ENCODE peak calls at places on chromosomes 16 and 17, in six cellular contexts. One of them, this sample, is unnamed.

GRCh38 chr16:80526418-80527061 is 14.3 kb upstream of the DYNLRB2 start:
- DNase-seq in GM18507: peak
- DNase-seq in heart right ventricle: no peak
- DNase-seq in CD4-positive, alpha-beta T cell: peak
- DNase-seq in IMR-90: peak
- DNase-seq in stimulated activated CD4-positive, alpha-beta T cell treated with anti-CD3 and anti-CD28 coated beads, Interleukin-1b, Interleukin-23, amount 100 ng/mL, for 24 hours: peak
- DNase-seq in this sample: no peak

GRCh38 chr17:61487668-61488595 is 35.7 kb downstream of the TBX4 start:
- DNase-seq in GM18507: no peak
- DNase-seq in heart right ventricle: no peak
- DNase-seq in CD4-positive, alpha-beta T cell: no peak
- DNase-seq in IMR-90: no peak
- DNase-seq in stimulated activated CD4-positive, alpha-beta T cell treated with anti-CD3 and anti-CD28 coated beads, Interleukin-1b, Interleukin-23, amount 100 ng/mL, for 24 hours: no peak
- DNase-seq in this sample: no peak

GRCh38 chr17:66518108-66518507 is 215.7 kb downstream of the PRKCA start:
- DNase-seq in GM18507: no peak
- DNase-seq in heart right ventricle: no peak
- DNase-seq in CD4-positive, alpha-beta T cell: no peak
- DNase-seq in IMR-90: no peak
- DNase-seq in stimulated activated CD4-positive, alpha-beta T cell treated with anti-CD3 and anti-CD28 coated beads, Interleukin-1b, Interleukin-23, amount 100 ng/mL, for 24 hours: no peak
- DNase-seq in this sample: no peak

GRCh38 chr17:1177099-1177996 is 2.4 kb downstream of the ABR start:
- DNase-seq in GM18507: no peak
- DNase-seq in heart right ventricle: no peak
- DNase-seq in CD4-positive, alpha-beta T cell: no peak
- DNase-seq in IMR-90: peak
- DNase-seq in stimulated activated CD4-positive, alpha-beta T cell treated with anti-CD3 and anti-CD28 coated beads, Interleukin-1b, Interleukin-23, amount 100 ng/mL, for 24 hours: no peak
- DNase-seq in this sample: no peak

GRCh38 chr17:56468840-56469239 is 124.7 kb upstream of the NOG start:
- DNase-seq in GM18507: no peak
- DNase-seq in heart right ventricle: no peak
- DNase-seq in CD4-positive, alpha-beta T cell: no peak
- DNase-seq in IMR-90: no peak
- DNase-seq in stimulated activated CD4-positive, alpha-beta T cell treated with anti-CD3 and anti-CD28 coated beads, Interleukin-1b, Interleukin-23, amount 100 ng/mL, for 24 hours: no peak
- DNase-seq in this sample: no peak

GRCh38 chr16:47477680-47478079 is 16.5 kb downstream of the PHKB start:
- DNase-seq in GM18507: no peak
- DNase-seq in heart right ventricle: no peak
- DNase-seq in CD4-positive, alpha-beta T cell: no peak
- DNase-seq in IMR-90: peak
- DNase-seq in stimulated activated CD4-positive, alpha-beta T cell treated with anti-CD3 and anti-CD28 coated beads, Interleukin-1b, Interleukin-23, amount 100 ng/mL, for 24 hours: no peak
- DNase-seq in this sample: no peak

GRCh38 chr17:57782051-57782490 is 37.0 kb upstream of the CCDC182 start:
- DNase-seq in GM18507: no peak
- DNase-seq in heart right ventricle: peak
- DNase-seq in CD4-positive, alpha-beta T cell: no peak
- DNase-seq in IMR-90: no peak
- DNase-seq in stimulated activated CD4-positive, alpha-beta T cell treated with anti-CD3 and anti-CD28 coated beads, Interleukin-1b, Interleukin-23, amount 100 ng/mL, for 24 hours: no peak
- DNase-seq in this sample: no peak

GRCh38 chr16:68234188-68235104 is 1.5 kb downstream of the ESRP2 start:
- DNase-seq in GM18507: no peak
- DNase-seq in heart right ventricle: no peak
- DNase-seq in CD4-positive, alpha-beta T cell: no peak
- DNase-seq in IMR-90: no peak
- DNase-seq in stimulated activated CD4-positive, alpha-beta T cell treated with anti-CD3 and anti-CD28 coated beads, Interleukin-1b, Interleukin-23, amount 100 ng/mL, for 24 hours: no peak
- DNase-seq in this sample: peak

GRCh38 chr16:17829826-17830225 is 359.1 kb upstream of the XYLT1 start:
- DNase-seq in GM18507: no peak
- DNase-seq in heart right ventricle: no peak
- DNase-seq in CD4-positive, alpha-beta T cell: no peak
- DNase-seq in IMR-90: peak
- DNase-seq in stimulated activated CD4-positive, alpha-beta T cell treated with anti-CD3 and anti-CD28 coated beads, Interleukin-1b, Interleukin-23, amount 100 ng/mL, for 24 hours: no peak
- DNase-seq in this sample: no peak

GRCh38 chr16:89727406-89728120 is 6.2 kb downstream of the ZNF276 start:
- DNase-seq in GM18507: no peak
- DNase-seq in heart right ventricle: no peak
- DNase-seq in CD4-positive, alpha-beta T cell: no peak
- DNase-seq in IMR-90: no peak
- DNase-seq in stimulated activated CD4-positive, alpha-beta T cell treated with anti-CD3 and anti-CD28 coated beads, Interleukin-1b, Interleukin-23, amount 100 ng/mL, for 24 hours: no peak
- DNase-seq in this sample: no peak

GRCh38 chr17:9115446-9116265 is 94.3 kb downstream of the NTN1 start:
- DNase-seq in GM18507: no peak
- DNase-seq in heart right ventricle: peak
- DNase-seq in CD4-positive, alpha-beta T cell: peak
- DNase-seq in IMR-90: peak
- DNase-seq in stimulated activated CD4-positive, alpha-beta T cell treated with anti-CD3 and anti-CD28 coated beads, Interleukin-1b, Interleukin-23, amount 100 ng/mL, for 24 hours: no peak
- DNase-seq in this sample: no peak

GRCh38 chr17:29179232-29180036 is 764 bp downstream of the MYO18A start:
- DNase-seq in GM18507: no peak
- DNase-seq in heart right ventricle: peak
- DNase-seq in CD4-positive, alpha-beta T cell: no peak
- DNase-seq in IMR-90: no peak
- DNase-seq in stimulated activated CD4-positive, alpha-beta T cell treated with anti-CD3 and anti-CD28 coated beads, Interleukin-1b, Interleukin-23, amount 100 ng/mL, for 24 hours: no peak
- DNase-seq in this sample: peak

GRCh38 chr16:69870761-69871160 is 80.4 kb upstream of the CLEC18A start:
- DNase-seq in GM18507: no peak
- DNase-seq in heart right ventricle: no peak
- DNase-seq in CD4-positive, alpha-beta T cell: no peak
- DNase-seq in IMR-90: no peak
- DNase-seq in stimulated activated CD4-positive, alpha-beta T cell treated with anti-CD3 and anti-CD28 coated beads, Interleukin-1b, Interleukin-23, amount 100 ng/mL, for 24 hours: no peak
- DNase-seq in this sample: no peak

GRCh38 chr17:64984776-64985521 is 65.7 kb upstream of the LRRC37A3 start:
- DNase-seq in GM18507: no peak
- DNase-seq in heart right ventricle: no peak
- DNase-seq in CD4-positive, alpha-beta T cell: peak
- DNase-seq in IMR-90: peak
- DNase-seq in stimulated activated CD4-positive, alpha-beta T cell treated with anti-CD3 and anti-CD28 coated beads, Interleukin-1b, Interleukin-23, amount 100 ng/mL, for 24 hours: no peak
- DNase-seq in this sample: no peak

GRCh38 chr17:78898075-78898836 is 4.7 kb downstream of the CEP295NL start:
- DNase-seq in GM18507: no peak
- DNase-seq in heart right ventricle: no peak
- DNase-seq in CD4-positive, alpha-beta T cell: no peak
- DNase-seq in IMR-90: no peak
- DNase-seq in stimulated activated CD4-positive, alpha-beta T cell treated with anti-CD3 and anti-CD28 coated beads, Interleukin-1b, Interleukin-23, amount 100 ng/mL, for 24 hours: no peak
- DNase-seq in this sample: no peak

GRCh38 chr17:32519769-32520701 is 33.2 kb downstream of the CDK5R1 start:
- DNase-seq in GM18507: no peak
- DNase-seq in heart right ventricle: peak
- DNase-seq in CD4-positive, alpha-beta T cell: peak
- DNase-seq in IMR-90: no peak
- DNase-seq in stimulated activated CD4-positive, alpha-beta T cell treated with anti-CD3 and anti-CD28 coated beads, Interleukin-1b, Interleukin-23, amount 100 ng/mL, for 24 hours: no peak
- DNase-seq in this sample: no peak

GRCh38 chr17:45316271-45317112 is at the start of gene MAP3K14:
- DNase-seq in GM18507: no peak
- DNase-seq in heart right ventricle: peak
- DNase-seq in CD4-positive, alpha-beta T cell: peak
- DNase-seq in IMR-90: peak
- DNase-seq in stimulated activated CD4-positive, alpha-beta T cell treated with anti-CD3 and anti-CD28 coated beads, Interleukin-1b, Interleukin-23, amount 100 ng/mL, for 24 hours: no peak
- DNase-seq in this sample: peak

GRCh38 chr17:26775219-26775822 is 518.6 kb upstream of the WSB1 start:
- DNase-seq in GM18507: no peak
- DNase-seq in heart right ventricle: no peak
- DNase-seq in CD4-positive, alpha-beta T cell: no peak
- DNase-seq in IMR-90: no peak
- DNase-seq in stimulated activated CD4-positive, alpha-beta T cell treated with anti-CD3 and anti-CD28 coated beads, Interleukin-1b, Interleukin-23, amount 100 ng/mL, for 24 hours: no peak
- DNase-seq in this sample: no peak

GRCh38 chr16:2474877-2475412 is at the start of gene TBC1D24:
- DNase-seq in GM18507: peak
- DNase-seq in heart right ventricle: peak
- DNase-seq in CD4-positive, alpha-beta T cell: peak
- DNase-seq in IMR-90: peak
- DNase-seq in stimulated activated CD4-positive, alpha-beta T cell treated with anti-CD3 and anti-CD28 coated beads, Interleukin-1b, Interleukin-23, amount 100 ng/mL, for 24 hours: peak
- DNase-seq in this sample: peak

GRCh38 chr17:73550561-73550960 is 93.7 kb downstream of the SDK2 start:
- DNase-seq in GM18507: no peak
- DNase-seq in heart right ventricle: no peak
- DNase-seq in CD4-positive, alpha-beta T cell: no peak
- DNase-seq in IMR-90: no peak
- DNase-seq in stimulated activated CD4-positive, alpha-beta T cell treated with anti-CD3 and anti-CD28 coated beads, Interleukin-1b, Interleukin-23, amount 100 ng/mL, for 24 hours: no peak
- DNase-seq in this sample: no peak

GRCh38 chr17:77815127-77815905 is 143.2 kb upstream of the TNRC6C start:
- DNase-seq in GM18507: no peak
- DNase-seq in heart right ventricle: no peak
- DNase-seq in CD4-positive, alpha-beta T cell: no peak
- DNase-seq in IMR-90: no peak
- DNase-seq in stimulated activated CD4-positive, alpha-beta T cell treated with anti-CD3 and anti-CD28 coated beads, Interleukin-1b, Interleukin-23, amount 100 ng/mL, for 24 hours: no peak
- DNase-seq in this sample: peak

GRCh38 chr17:49616546-49617205 is 41.0 kb downstream of the NXPH3 start:
- DNase-seq in GM18507: no peak
- DNase-seq in heart right ventricle: peak
- DNase-seq in CD4-positive, alpha-beta T cell: no peak
- DNase-seq in IMR-90: no peak
- DNase-seq in stimulated activated CD4-positive, alpha-beta T cell treated with anti-CD3 and anti-CD28 coated beads, Interleukin-1b, Interleukin-23, amount 100 ng/mL, for 24 hours: no peak
- DNase-seq in this sample: no peak

GRCh38 chr16:27817038-27817437 is 246.5 kb downstream of the GSG1L start:
- DNase-seq in GM18507: no peak
- DNase-seq in heart right ventricle: no peak
- DNase-seq in CD4-positive, alpha-beta T cell: no peak
- DNase-seq in IMR-90: no peak
- DNase-seq in stimulated activated CD4-positive, alpha-beta T cell treated with anti-CD3 and anti-CD28 coated beads, Interleukin-1b, Interleukin-23, amount 100 ng/mL, for 24 hours: no peak
- DNase-seq in this sample: no peak

GRCh38 chr17:38320482-38320881 is 23.3 kb downstream of the GPR179 start:
- DNase-seq in GM18507: no peak
- DNase-seq in heart right ventricle: no peak
- DNase-seq in CD4-positive, alpha-beta T cell: no peak
- DNase-seq in IMR-90: no peak
- DNase-seq in stimulated activated CD4-positive, alpha-beta T cell treated with anti-CD3 and anti-CD28 coated beads, Interleukin-1b, Interleukin-23, amount 100 ng/mL, for 24 hours: no peak
- DNase-seq in this sample: peak

GRCh38 chr17:83182620-83183063 is 103.2 kb downstream of the METRNL start:
- DNase-seq in GM18507: no peak
- DNase-seq in heart right ventricle: peak
- DNase-seq in CD4-positive, alpha-beta T cell: no peak
- DNase-seq in IMR-90: no peak
- DNase-seq in stimulated activated CD4-positive, alpha-beta T cell treated with anti-CD3 and anti-CD28 coated beads, Interleukin-1b, Interleukin-23, amount 100 ng/mL, for 24 hours: no peak
- DNase-seq in this sample: peak

GRCh38 chr17:5881849-5882248 is 188.3 kb upstream of the WSCD1 start:
- DNase-seq in GM18507: no peak
- DNase-seq in heart right ventricle: no peak
- DNase-seq in CD4-positive, alpha-beta T cell: no peak
- DNase-seq in IMR-90: no peak
- DNase-seq in stimulated activated CD4-positive, alpha-beta T cell treated with anti-CD3 and anti-CD28 coated beads, Interleukin-1b, Interleukin-23, amount 100 ng/mL, for 24 hours: no peak
- DNase-seq in this sample: no peak

GRCh38 chr16:68062910-68063393 is 22.2 kb upstream of the NFATC3 start:
- DNase-seq in GM18507: no peak
- DNase-seq in heart right ventricle: no peak
- DNase-seq in CD4-positive, alpha-beta T cell: no peak
- DNase-seq in IMR-90: no peak
- DNase-seq in stimulated activated CD4-positive, alpha-beta T cell treated with anti-CD3 and anti-CD28 coated beads, Interleukin-1b, Interleukin-23, amount 100 ng/mL, for 24 hours: no peak
- DNase-seq in this sample: peak

GRCh38 chr16:57245472-57246113 is 534 bp downstream of the ARL2BP start:
- DNase-seq in GM18507: no peak
- DNase-seq in heart right ventricle: peak
- DNase-seq in CD4-positive, alpha-beta T cell: no peak
- DNase-seq in IMR-90: no peak
- DNase-seq in stimulated activated CD4-positive, alpha-beta T cell treated with anti-CD3 and anti-CD28 coated beads, Interleukin-1b, Interleukin-23, amount 100 ng/mL, for 24 hours: no peak
- DNase-seq in this sample: peak

GRCh38 chr16:50103764-50104163 is 38.0 kb downstream of the HEATR3 start:
- DNase-seq in GM18507: no peak
- DNase-seq in heart right ventricle: no peak
- DNase-seq in CD4-positive, alpha-beta T cell: no peak
- DNase-seq in IMR-90: no peak
- DNase-seq in stimulated activated CD4-positive, alpha-beta T cell treated with anti-CD3 and anti-CD28 coated beads, Interleukin-1b, Interleukin-23, amount 100 ng/mL, for 24 hours: no peak
- DNase-seq in this sample: no peak

GRCh38 chr17:45431531-45432404 is 902 bp downstream of the ARHGAP27 start:
- DNase-seq in GM18507: peak
- DNase-seq in heart right ventricle: peak
- DNase-seq in CD4-positive, alpha-beta T cell: peak
- DNase-seq in IMR-90: peak
- DNase-seq in stimulated activated CD4-positive, alpha-beta T cell treated with anti-CD3 and anti-CD28 coated beads, Interleukin-1b, Interleukin-23, amount 100 ng/mL, for 24 hours: no peak
- DNase-seq in this sample: peak

GRCh38 chr17:21301593-21302550 is 17.4 kb downstream of the MAP2K3 start:
- DNase-seq in GM18507: no peak
- DNase-seq in heart right ventricle: no peak
- DNase-seq in CD4-positive, alpha-beta T cell: no peak
- DNase-seq in IMR-90: no peak
- DNase-seq in stimulated activated CD4-positive, alpha-beta T cell treated with anti-CD3 and anti-CD28 coated beads, Interleukin-1b, Interleukin-23, amount 100 ng/mL, for 24 hours: no peak
- DNase-seq in this sample: peak

GRCh38 chr17:9676084-9676483 is 30.8 kb downstream of the USP43 start:
- DNase-seq in GM18507: no peak
- DNase-seq in heart right ventricle: no peak
- DNase-seq in CD4-positive, alpha-beta T cell: no peak
- DNase-seq in IMR-90: no peak
- DNase-seq in stimulated activated CD4-positive, alpha-beta T cell treated with anti-CD3 and anti-CD28 coated beads, Interleukin-1b, Interleukin-23, amount 100 ng/mL, for 24 hours: no peak
- DNase-seq in this sample: no peak

GRCh38 chr17:8867361-8867981 is at the start of gene PIK3R6:
- DNase-seq in GM18507: no peak
- DNase-seq in heart right ventricle: no peak
- DNase-seq in CD4-positive, alpha-beta T cell: no peak
- DNase-seq in IMR-90: no peak
- DNase-seq in stimulated activated CD4-positive, alpha-beta T cell treated with anti-CD3 and anti-CD28 coated beads, Interleukin-1b, Interleukin-23, amount 100 ng/mL, for 24 hours: no peak
- DNase-seq in this sample: no peak

GRCh38 chr16:31141489-31142108 is 6.1 kb upstream of the PRSS8 start:
- DNase-seq in GM18507: no peak
- DNase-seq in heart right ventricle: peak
- DNase-seq in CD4-positive, alpha-beta T cell: no peak
- DNase-seq in IMR-90: peak
- DNase-seq in stimulated activated CD4-positive, alpha-beta T cell treated with anti-CD3 and anti-CD28 coated beads, Interleukin-1b, Interleukin-23, amount 100 ng/mL, for 24 hours: no peak
- DNase-seq in this sample: no peak

GRCh38 chr17:66691644-66692500 is 143.0 kb upstream of the CACNG5 start:
- DNase-seq in GM18507: no peak
- DNase-seq in heart right ventricle: no peak
- DNase-seq in CD4-positive, alpha-beta T cell: no peak
- DNase-seq in IMR-90: peak
- DNase-seq in stimulated activated CD4-positive, alpha-beta T cell treated with anti-CD3 and anti-CD28 coated beads, Interleukin-1b, Interleukin-23, amount 100 ng/mL, for 24 hours: no peak
- DNase-seq in this sample: peak

GRCh38 chr17:50550661-50551432 is 3.9 kb downstream of the SPATA20 start:
- DNase-seq in GM18507: no peak
- DNase-seq in heart right ventricle: peak
- DNase-seq in CD4-positive, alpha-beta T cell: no peak
- DNase-seq in IMR-90: peak
- DNase-seq in stimulated activated CD4-positive, alpha-beta T cell treated with anti-CD3 and anti-CD28 coated beads, Interleukin-1b, Interleukin-23, amount 100 ng/mL, for 24 hours: no peak
- DNase-seq in this sample: peak

GRCh38 chr17:57986841-57987581 is 1.0 kb downstream of the VEZF1 start:
- DNase-seq in GM18507: no peak
- DNase-seq in heart right ventricle: peak
- DNase-seq in CD4-positive, alpha-beta T cell: peak
- DNase-seq in IMR-90: peak
- DNase-seq in stimulated activated CD4-positive, alpha-beta T cell treated with anti-CD3 and anti-CD28 coated beads, Interleukin-1b, Interleukin-23, amount 100 ng/mL, for 24 hours: no peak
- DNase-seq in this sample: peak

This sample was measured in lower lobe of right lung.